ENCODE peak calls at places on chromosomes 3 and 15, in eight cellular contexts. E is RWPE1, G is ovary, P is OCI-LY7, O is AG04450, D is GM20000, Z is H1, T is epithelial cell of esophagus. X is an unnamed sample.

GRCh38 chr15:90400759-90401314 is 12.8 kb downstream of the IQGAP1 start:
- DNase-seq in O (peak), T (peak), P (peak), G (no peak), D (peak), E (peak), Z (no peak), X (peak)

GRCh38 chr3:67329358-67329757 is 325.1 kb downstream of the SUCLG2 start:
- DNase-seq in T (peak), G (no peak), D (no peak), O (no peak), Z (no peak), E (no peak), P (no peak), X (no peak)

GRCh38 chr3:87856126-87856525 is 202.7 kb downstream of the CGGBP1 start:
- DNase-seq in O (no peak), T (no peak), Z (no peak), G (no peak), P (no peak), D (no peak), E (no peak), X (peak)

GRCh38 chr3:164460851-164461250 is 617.4 kb downstream of the SI start:
- DNase-seq in E (no peak), O (no peak), G (no peak), Z (no peak), T (no peak), P (no peak), D (no peak), X (no peak)

GRCh38 chr15:40854161-40854560 is 10.3 kb downstream of the SPINT1 start:
- DNase-seq in Z (no peak), T (no peak), D (no peak), G (no peak), O (no peak), P (no peak), E (no peak), X (no peak)

GRCh38 chr15:71761649-71762048 is 48.7 kb upstream of the NR2E3 start:
- DNase-seq in G (no peak), E (peak), O (peak), Z (no peak), P (no peak), T (peak), D (no peak), X (peak)

GRCh38 chr3:57026918-57027317 is 33.5 kb upstream of the SPATA12 start:
- DNase-seq in P (no peak), Z (no peak), E (no peak), T (peak), D (no peak), G (no peak), O (no peak), X (peak)

GRCh38 chr3:117287602-117288001 is 578.0 kb downstream of the TUSC7 start:
- DNase-seq in G (no peak), E (no peak), O (no peak), D (no peak), T (no peak), Z (no peak), P (no peak), X (no peak)

GRCh38 chr3:34483290-34483887 is 685.0 kb downstream of the PDCD6IP start:
- DNase-seq in O (no peak), E (no peak), G (no peak), D (no peak), T (no peak), P (no peak), Z (no peak), X (no peak)

GRCh38 chr3:52104664-52105281 is 48.4 kb upstream of the DUSP7 start:
- DNase-seq in Z (no peak), E (no peak), O (no peak), G (no peak), P (no peak), D (no peak), T (no peak), X (no peak)

GRCh38 chr3:159929181-159929893 is 59.3 kb upstream of the IL12A start:
- DNase-seq in P (no peak), D (peak), O (peak), E (peak), G (no peak), T (peak), Z (no peak), X (peak)

GRCh38 chr3:109224333-109224732 is 87.8 kb downstream of the C3orf85 start:
- DNase-seq in D (no peak), P (no peak), E (no peak), T (peak), G (no peak), Z (peak), O (no peak), X (no peak)

GRCh38 chr3:183254816-183255730 is 2.0 kb downstream of the B3GNT5 start:
- DNase-seq in G (no peak), D (no peak), Z (no peak), O (no peak), E (peak), P (no peak), T (peak), X (no peak)

GRCh38 chr15:62644874-62645755 is 397.4 kb upstream of the TPM1 start:
- DNase-seq in Z (no peak), D (no peak), T (no peak), P (no peak), G (no peak), O (no peak), E (no peak), X (no peak)

GRCh38 chr3:171876651-171877272 is 33.6 kb downstream of the TMEM212 start:
- DNase-seq in G (no peak), O (peak), P (no peak), Z (no peak), E (peak), T (peak), D (no peak), X (peak)

GRCh38 chr3:104385421-104385820 is 981.3 kb upstream of the ALCAM start:
- DNase-seq in P (no peak), D (no peak), O (no peak), Z (no peak), T (no peak), E (no peak), G (no peak), X (no peak)

GRCh38 chr3:72154391-72155300 is 369.7 kb upstream of the PROK2 start:
- DNase-seq in D (no peak), P (no peak), G (no peak), O (no peak), T (no peak), Z (no peak), E (no peak), X (no peak)

GRCh38 chr3:101928890-101929289 is 79.6 kb downstream of the NFKBIZ start:
- DNase-seq in D (no peak), O (no peak), Z (no peak), E (peak), G (no peak), P (no peak), T (peak), X (peak)

GRCh38 chr3:51343918-51344687 is 41.0 kb upstream of the MANF start:
- DNase-seq in G (no peak), D (no peak), P (no peak), O (peak), E (no peak), T (peak), Z (peak), X (peak)

GRCh38 chr3:177569823-177570657 is 372.8 kb upstream of the TBL1XR1 start:
- DNase-seq in Z (no peak), D (no peak), O (no peak), E (no peak), P (no peak), G (no peak), T (peak), X (peak)

GRCh38 chr15:42581272-42581730 is 5.9 kb downstream of the STARD9 start:
- DNase-seq in G (peak), O (no peak), D (peak), P (peak), T (peak), Z (peak), E (peak), X (peak)

GRCh38 chr3:10833855-10834414 is 17.9 kb downstream of the SLC6A11 start:
- DNase-seq in P (no peak), G (no peak), T (no peak), Z (no peak), O (no peak), D (no peak), E (no peak), X (no peak)

GRCh38 chr3:140180603-140181002 is 245.6 kb downstream of the CLSTN2 start:
- DNase-seq in G (no peak), D (no peak), P (no peak), E (peak), T (peak), O (no peak), Z (no peak), X (no peak)

GRCh38 chr3:182795383-182795782 is 2.1 kb downstream of the ATP11B start:
- DNase-seq in E (peak), T (peak), D (peak), G (no peak), Z (no peak), O (no peak), P (peak), X (peak)

GRCh38 chr15:83919319-83919830 is 265.5 kb downstream of the ADAMTSL3 start:
- DNase-seq in O (no peak), P (no peak), T (peak), E (no peak), Z (no peak), G (no peak), D (peak), X (no peak)

GRCh38 chr15:66842710-66843441 is 140.8 kb downstream of the SMAD6 start:
- DNase-seq in D (no peak), O (no peak), E (peak), G (peak), T (peak), P (no peak), Z (no peak), X (peak)

GRCh38 chr3:71693641-71694040 is 31.6 kb downstream of the EIF4E3 start:
- DNase-seq in G (peak), O (no peak), T (peak), P (no peak), E (no peak), D (no peak), Z (no peak), X (no peak)

GRCh38 chr3:127671523-127672428 is 976 bp upstream of the ABTB1 start:
- DNase-seq in G (peak), P (peak), D (peak), O (no peak), Z (peak), E (no peak), T (no peak), X (no peak)

GRCh38 chr3:73808862-73809509 is 184.2 kb upstream of the PDZRN3 start:
- DNase-seq in E (peak), P (no peak), G (no peak), D (no peak), T (peak), O (no peak), Z (no peak), X (no peak)

GRCh38 chr15:65550681-65551098 is 20.4 kb downstream of the HACD3 start:
- DNase-seq in T (no peak), D (no peak), O (peak), P (no peak), E (no peak), G (no peak), Z (no peak), X (peak)

GRCh38 chr15:74780983-74781672 is 752 bp upstream of the CSK start:
- DNase-seq in G (no peak), T (peak), E (no peak), Z (no peak), P (peak), O (no peak), D (no peak), X (peak)

GRCh38 chr15:72838311-72838731 is 54.8 kb upstream of the ADPGK start:
- DNase-seq in E (no peak), P (no peak), O (no peak), D (no peak), T (no peak), G (peak), Z (no peak), X (no peak)

GRCh38 chr15:72836676-72837325 is 53.2 kb upstream of the ADPGK start:
- DNase-seq in T (no peak), Z (no peak), O (no peak), P (no peak), D (no peak), E (no peak), G (no peak), X (no peak)

DNA sequence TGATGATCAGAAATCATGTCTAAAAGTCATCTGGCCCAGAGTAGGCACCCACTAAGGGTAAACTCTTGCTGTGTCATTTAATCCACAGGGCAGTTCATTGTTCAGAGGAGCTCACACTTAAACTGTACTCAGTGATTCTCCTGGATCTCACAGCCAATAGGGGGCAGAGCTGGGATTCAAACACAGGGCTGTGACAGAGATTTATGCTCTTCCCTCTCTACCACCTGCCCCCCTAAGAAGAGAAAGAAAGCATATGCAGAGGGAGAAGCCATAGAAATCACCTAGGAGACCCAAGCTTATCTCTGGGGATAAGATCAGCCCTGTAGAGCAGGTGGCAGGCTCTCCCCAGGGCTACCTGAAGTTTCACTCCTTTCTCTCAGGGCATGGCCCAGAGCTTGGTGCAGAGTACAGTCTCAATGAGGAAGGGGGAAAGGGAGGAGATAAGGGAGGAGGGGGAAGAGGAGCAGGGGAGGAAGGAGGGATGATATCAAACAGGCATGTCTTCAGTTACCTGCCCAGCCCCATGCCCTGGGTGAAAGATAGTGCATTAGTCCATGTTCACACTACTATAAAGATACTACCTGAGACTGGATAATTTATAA is 51.8 kb upstream of the ADPGK start:
- DNase-seq in T (peak), Z (peak), E (no peak), G (no peak), O (no peak), D (no peak), P (peak), X (no peak)
- TF ChIP-seq CTCF in T (peak), Z (no peak), E (no peak), G (no peak), O (peak), D (no peak), P (peak), X (peak)

GRCh38 chr3:8757551-8758518 is 11.6 kb downstream of the OXTR start:
- DNase-seq in Z (no peak), O (no peak), D (no peak), G (no peak), T (peak), P (no peak), E (peak), X (peak)

GRCh38 chr3:8752832-8753231 is 16.6 kb downstream of the OXTR start:
- DNase-seq in O (no peak), Z (no peak), E (no peak), T (no peak), P (no peak), D (no peak), G (no peak), X (no peak)

GRCh38 chr3:8755097-8755496 is 14.3 kb downstream of the OXTR start:
- DNase-seq in G (no peak), E (no peak), Z (no peak), O (no peak), D (no peak), T (no peak), P (no peak), X (no peak)

GRCh38 chr3:8756671-8757070 is 12.7 kb downstream of the OXTR start:
- DNase-seq in T (no peak), E (no peak), O (no peak), Z (no peak), P (no peak), D (no peak), G (no peak), X (no peak)

DNA sequence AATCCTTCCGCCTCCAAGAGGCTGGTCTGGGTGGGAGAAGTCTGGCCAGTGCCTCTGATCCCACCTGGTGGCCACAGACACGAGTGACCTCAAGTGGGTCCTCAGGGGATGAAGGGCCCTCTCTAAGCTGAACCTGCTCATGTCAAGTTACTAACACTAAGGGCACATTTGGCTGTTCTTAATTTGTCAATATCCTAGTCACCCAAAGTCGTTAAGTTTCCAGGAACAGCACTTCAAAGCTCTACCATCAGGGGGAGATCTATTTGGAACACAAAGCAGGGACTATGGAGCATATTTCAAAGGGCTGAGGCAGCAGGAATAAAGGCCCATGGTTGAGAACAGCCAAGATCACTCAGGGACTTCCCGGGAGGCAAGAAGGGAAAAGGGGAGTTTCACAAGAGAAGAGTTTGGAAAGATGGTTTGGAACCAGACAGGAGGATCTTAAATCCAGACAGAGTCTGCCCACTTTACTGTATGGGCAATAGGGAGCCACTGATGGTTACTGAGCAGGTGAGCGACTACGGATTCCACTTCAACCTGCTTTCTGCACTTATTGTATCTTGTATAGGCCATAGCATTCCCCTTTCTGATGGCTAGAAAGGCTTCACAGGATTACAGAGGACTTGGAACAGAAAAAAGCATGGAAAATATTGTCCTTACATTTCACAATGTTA is 13.7 kb downstream of the OXTR start:
- DNase-seq in P (no peak), Z (no peak), G (no peak), T (no peak), E (no peak), O (no peak), D (no peak), X (peak)
- TF ChIP-seq CTCF in P (peak), Z (peak), G (no peak), T (peak), E (no peak), O (peak), D (no peak), X (peak)

GRCh38 chr3:5133689-5134088 is 11.6 kb downstream of the ARL8B start:
- DNase-seq in E (no peak), G (no peak), T (no peak), D (no peak), P (no peak), Z (no peak), O (no peak), X (no peak)

GRCh38 chr3:5138214-5138981 is 16.3 kb downstream of the ARL8B start:
- DNase-seq in G (no peak), O (no peak), T (peak), D (no peak), E (no peak), Z (no peak), P (no peak), X (peak)

GRCh38 chr3:5136211-5136610 is 14.1 kb downstream of the ARL8B start:
- DNase-seq in Z (no peak), P (no peak), T (no peak), E (no peak), G (no peak), D (no peak), O (no peak), X (no peak)

GRCh38 chr3:5140230-5140621 is 18.1 kb downstream of the ARL8B start:
- DNase-seq in G (no peak), D (no peak), O (no peak), Z (no peak), E (no peak), T (no peak), P (no peak), X (no peak)

GRCh38 chr3:5136619-5137429 is 14.7 kb downstream of the ARL8B start:
- DNase-seq in G (no peak), Z (no peak), P (peak), O (no peak), D (peak), T (peak), E (peak), X (peak)
- TF ChIP-seq CTCF in G (no peak), Z (peak), P (peak), O (peak), D (no peak), T (peak), E (peak), X (peak)

GRCh38 chr3:81718311-81718710 is 43.1 kb downstream of the GBE1 start:
- DNase-seq in Z (no peak), D (no peak), T (no peak), P (no peak), G (no peak), E (no peak), O (no peak), X (no peak)

GRCh38 chr3:81713018-81713417 is 48.4 kb downstream of the GBE1 start:
- DNase-seq in E (no peak), D (no peak), G (no peak), Z (no peak), P (no peak), O (no peak), T (peak), X (no peak)

GRCh38 chr3:81716870-81717509 is 44.5 kb downstream of the GBE1 start:
- DNase-seq in Z (no peak), O (peak), T (peak), G (no peak), D (no peak), P (no peak), E (no peak), X (peak)
- TF ChIP-seq CTCF in Z (no peak), O (no peak), T (no peak), G (no peak), D (no peak), P (no peak), E (no peak), X (no peak)

GRCh38 chr3:111210003-111210699 is 138.5 kb downstream of the NECTIN3 start:
- DNase-seq in Z (no peak), P (no peak), E (no peak), G (no peak), D (no peak), O (no peak), T (peak), X (peak)
- TF ChIP-seq CTCF in Z (no peak), P (peak), E (no peak), G (no peak), D (no peak), O (peak), T (no peak), X (peak)

DNA sequence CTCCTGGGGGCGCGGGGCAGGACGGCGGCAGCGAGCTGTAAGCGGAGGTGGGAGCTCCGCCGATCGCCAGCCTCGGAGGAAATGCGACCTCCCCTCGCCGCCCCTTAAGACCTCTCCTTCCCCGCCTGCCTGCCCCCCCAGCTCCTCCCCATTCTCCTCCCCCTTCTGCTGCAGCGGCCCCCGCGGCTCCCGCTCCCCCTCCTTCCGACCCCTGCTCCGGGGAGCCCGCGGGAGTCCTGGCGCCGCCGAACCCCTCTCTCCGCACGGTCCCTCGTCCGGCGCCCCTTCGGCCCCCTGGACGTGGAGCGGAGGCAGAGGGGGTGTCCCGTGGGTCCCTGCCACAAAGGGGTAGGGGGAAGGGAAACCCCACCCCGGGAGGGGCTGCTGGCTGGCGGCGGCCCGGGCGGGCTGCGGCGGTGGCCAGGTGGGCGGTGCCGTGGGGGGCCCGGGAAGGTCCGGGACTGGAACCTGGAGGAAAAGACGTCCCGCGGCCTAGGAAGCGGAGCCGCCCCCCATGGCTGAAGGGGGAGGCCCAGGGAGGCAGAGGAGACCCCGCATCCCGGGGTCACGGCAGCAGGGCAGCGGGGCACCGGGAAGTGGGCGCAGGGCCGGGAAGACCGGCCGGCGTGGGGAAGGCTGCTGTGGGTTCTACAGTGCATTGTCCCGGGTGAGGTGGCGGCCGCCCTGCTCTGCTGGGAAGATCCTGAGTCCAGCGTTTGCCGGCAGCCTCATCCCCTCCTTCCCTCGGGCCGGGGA is at the start of gene FSTL1:
- DNase-seq in T (no peak), D (peak), G (peak), O (no peak), Z (peak), E (no peak), P (no peak), X (no peak)
- TF ChIP-seq CTCF in T (no peak), D (no peak), G (no peak), O (no peak), Z (no peak), E (no peak), P (no peak), X (no peak)